ENCODE peak calls at places on chromosome 11, in six cellular contexts. C, Z, O, A, L and T are unnamed samples.

GRCh38 chr11:118000850-118001228 is 14.6 kb downstream of the IL10RA start:
- DNase-seq in A (no peak), C (no peak), Z (no peak), O (no peak), L (no peak), T (no peak)

GRCh38 chr11:120956710-120957500 is 67.0 kb upstream of the TBCEL start:
- DNase-seq in C (no peak), A (no peak), L (peak), O (peak), Z (no peak), T (no peak)

GRCh38 chr11:128848815-128849455 is 18.2 kb downstream of the KCNJ1 start:
- DNase-seq in A (peak), L (peak), Z (peak), O (peak), C (peak), T (no peak)

GRCh38 chr11:1368216-1368615 is 21.5 kb upstream of the BRSK2 start:
- DNase-seq in L (no peak), C (no peak), Z (no peak), A (no peak), O (no peak), T (no peak)

GRCh38 chr11:27973851-27974536 is 134.0 kb downstream of the KIF18A start:
- DNase-seq in C (no peak), O (no peak), L (no peak), A (no peak), Z (no peak), T (no peak)

GRCh38 chr11:31959711-31960110 is 131.2 kb upstream of the RCN1 start:
- DNase-seq in Z (peak), A (no peak), O (no peak), C (no peak), L (no peak), T (no peak)

GRCh38 chr11:95593101-95593500 is 196.5 kb downstream of the FAM76B start:
- DNase-seq in Z (peak), C (no peak), L (no peak), O (no peak), A (no peak), T (peak)

GRCh38 chr11:67648796-67649613 is 1.5 kb downstream of the ACY3 start:
- DNase-seq in L (no peak), Z (no peak), C (peak), A (peak), O (no peak), T (no peak)

GRCh38 chr11:14357843-14358728 is 897 bp downstream of the RRAS2 start:
- DNase-seq in A (no peak), O (peak), C (peak), Z (peak), L (peak), T (peak)

GRCh38 chr11:70742553-70743291 is 344.4 kb downstream of the CTTN start:
- DNase-seq in A (no peak), C (no peak), O (peak), L (peak), Z (no peak), T (peak)

GRCh38 chr11:119179983-119180382 is 5.3 kb upstream of the NHERF4 start:
- DNase-seq in A (no peak), O (no peak), Z (no peak), C (no peak), L (no peak), T (no peak)

GRCh38 chr11:73265853-73266643 is 6.1 kb upstream of the P2RY6 start:
- DNase-seq in C (no peak), L (no peak), Z (no peak), O (no peak), A (no peak), T (no peak)

GRCh38 chr11:118705111-118705741 is 25.8 kb upstream of the TREH start:
- DNase-seq in O (no peak), C (peak), A (no peak), L (no peak), Z (no peak), T (no peak)

GRCh38 chr11:70210051-70210501 is 7.0 kb downstream of the FADD start:
- DNase-seq in L (no peak), A (no peak), Z (peak), O (no peak), C (no peak), T (no peak)

GRCh38 chr11:36540998-36541397 is 26.8 kb upstream of the RAG1 start:
- DNase-seq in C (peak), A (no peak), L (peak), Z (peak), O (peak), T (peak)

GRCh38 chr11:24781288-24781687 is 284.4 kb downstream of the LUZP2 start:
- DNase-seq in A (no peak), L (no peak), O (no peak), C (no peak), Z (no peak), T (no peak)

GRCh38 chr11:104918113-104918824 is 20.0 kb upstream of the CASP12 start:
- DNase-seq in O (no peak), A (no peak), L (no peak), C (no peak), Z (peak), T (no peak)

GRCh38 chr11:69926376-69927050 is 107.3 kb upstream of the FGF3 start:
- DNase-seq in Z (no peak), O (no peak), A (no peak), C (no peak), L (no peak), T (no peak)

GRCh38 chr11:83140691-83141455 is 16.1 kb upstream of the PCF11 start:
- DNase-seq in O (no peak), L (no peak), Z (no peak), A (no peak), C (no peak), T (no peak)

GRCh38 chr11:118620529-118621070 is 13.2 kb downstream of the PHLDB1 start:
- DNase-seq in O (no peak), C (no peak), Z (no peak), L (no peak), A (no peak), T (no peak)

GRCh38 chr11:127965947-127966668 is 621.2 kb downstream of the ETS1 start:
- DNase-seq in A (no peak), L (no peak), Z (peak), O (no peak), C (no peak), T (no peak)

GRCh38 chr11:73982595-73982989 is at the start of gene UCP2:
- DNase-seq in Z (peak), L (peak), C (peak), O (peak), A (peak), T (peak)

GRCh38 chr11:69358398-69359080 is 64.6 kb downstream of the MYEOV start:
- DNase-seq in A (no peak), Z (no peak), O (no peak), C (no peak), L (no peak), T (no peak)

GRCh38 chr11:16925495-16926065 is 88.6 kb downstream of the PLEKHA7 start:
- DNase-seq in Z (peak), L (peak), O (no peak), A (no peak), C (peak), T (peak)

GRCh38 chr11:73818838-73819237 is 31.2 kb downstream of the MRPL48 start:
- DNase-seq in O (no peak), C (no peak), L (peak), A (no peak), Z (peak), T (no peak)

GRCh38 chr11:34413263-34413662 is 25.5 kb upstream of the CAT start:
- DNase-seq in A (no peak), Z (no peak), C (no peak), L (no peak), O (no peak), T (no peak)

GRCh38 chr11:46513934-46514342 is 79.9 kb downstream of the AMBRA1 start:
- DNase-seq in L (no peak), A (peak), O (peak), C (peak), Z (peak), T (peak)

GRCh38 chr11:5841797-5842196 is at the start of gene OR52E6:
- DNase-seq in Z (no peak), L (no peak), A (no peak), C (no peak), O (no peak), T (no peak)

GRCh38 chr11:122601131-122602125 is 54.1 kb upstream of the UBASH3B start:
- DNase-seq in O (no peak), A (peak), L (no peak), Z (peak), C (no peak), T (no peak)

DNA sequence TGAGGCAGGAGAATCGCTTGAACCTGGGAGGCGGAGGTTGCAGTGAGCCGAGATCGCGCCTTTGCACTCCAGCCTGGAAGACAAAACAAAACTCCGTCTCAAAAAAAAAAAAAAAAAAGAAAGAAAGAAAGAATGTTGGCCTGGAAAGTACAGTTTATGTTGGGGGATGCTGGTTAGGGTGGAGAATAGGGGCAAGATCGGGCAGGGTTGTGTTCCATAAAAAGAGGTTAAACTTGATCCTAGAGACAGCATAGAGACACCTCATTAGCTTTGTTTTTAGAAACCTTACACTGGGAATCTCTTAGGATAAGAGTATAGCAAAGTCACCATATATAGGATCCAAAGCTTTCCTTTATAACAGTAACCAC is 1.9 kb upstream of the FTH1 start:
- DNase-seq in L (no peak), C (no peak), O (no peak), Z (no peak), A (no peak), T (no peak)
- H3K4me3 ChIP-seq in L (no peak), C (no peak), O (no peak), Z (no peak), A (no peak), T (no peak)

GRCh38 chr11:62883677-62884076 is 3.0 kb downstream of the SLC3A2 start:
- DNase-seq in L (no peak), C (no peak), O (no peak), Z (no peak), A (no peak), T (no peak)
- H3K4me3 ChIP-seq in L (peak), C (no peak), O (no peak), Z (peak), A (no peak), T (no peak)

GRCh38 chr11:23554002-23554401 is 693.7 kb upstream of the CCDC179 start:
- DNase-seq in L (peak), A (no peak), O (no peak), Z (no peak), C (no peak), T (no peak)
- H3K4me3 ChIP-seq in L (no peak), A (no peak), O (no peak), Z (no peak), C (no peak), T (no peak)

GRCh38 chr11:65429724-65430405 is 7.3 kb downstream of the NEAT1 start:
- DNase-seq in C (peak), O (no peak), Z (peak), A (peak), L (peak), T (peak)
- H3K4me3 ChIP-seq in C (peak), O (no peak), Z (peak), A (peak), L (no peak), T (no peak)

GRCh38 chr11:81870066-81870412 is 863.6 kb downstream of the FAM181B start:
- DNase-seq in A (no peak), L (no peak), C (no peak), O (no peak), Z (no peak), T (no peak)
- H3K4me3 ChIP-seq in A (no peak), L (no peak), C (peak), O (no peak), Z (no peak), T (no peak)

GRCh38 chr11:134331565-134332188 is at the start of gene GLB1L2:
- DNase-seq in O (peak), C (peak), Z (peak), A (peak), L (peak), T (peak)

GRCh38 chr11:134332189-134332631 is 422 bp downstream of the GLB1L2 start:
- DNase-seq in L (peak), A (no peak), Z (no peak), O (peak), C (peak), T (peak)

GRCh38 chr11:134333951-134334350 is 2.2 kb downstream of the GLB1L2 start:
- DNase-seq in Z (no peak), O (no peak), C (no peak), L (no peak), A (no peak), T (no peak)

GRCh38 chr11:134333312-134333711 is 1.5 kb downstream of the GLB1L2 start:
- DNase-seq in C (no peak), O (no peak), Z (peak), A (no peak), L (no peak), T (no peak)

GRCh38 chr11:134332782-134333181 is 994 bp downstream of the GLB1L2 start:
- DNase-seq in A (no peak), L (no peak), Z (no peak), C (no peak), O (no peak), T (no peak)
- H3K4me3 ChIP-seq in A (no peak), L (peak), Z (no peak), C (no peak), O (peak), T (no peak)

DNA sequence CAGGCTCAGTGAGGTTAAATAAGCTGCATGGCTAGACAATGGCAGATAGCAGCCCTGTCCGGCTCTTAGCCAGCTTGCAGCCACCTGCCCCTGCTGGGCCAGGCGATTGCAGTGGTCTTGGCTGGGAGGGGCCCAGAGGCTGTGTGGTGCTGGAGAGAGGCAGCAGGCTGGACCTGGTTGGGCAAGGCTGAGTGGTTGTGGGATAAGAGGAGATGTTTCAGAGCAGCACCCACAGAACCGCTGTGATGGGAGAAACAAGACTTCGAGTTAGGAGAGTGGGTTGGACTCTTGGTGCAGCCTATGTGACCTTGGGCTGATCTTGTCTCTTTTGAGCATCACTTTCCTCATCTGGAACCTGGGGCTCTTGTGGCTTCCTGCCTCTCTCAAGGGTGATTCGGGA is 25.5 kb downstream of the PTPRJ start:
- DNase-seq in O (peak), C (no peak), L (no peak), Z (no peak), A (no peak), T (peak)
- H3K4me3 ChIP-seq in O (no peak), C (no peak), L (no peak), Z (no peak), A (no peak), T (no peak)